ENCODE peak calls at places on chromosome X, in ten cellular contexts. V is upper lobe of left lung, E is cardiac muscle cell, H is H1, N is upper lobe of right lung, O is adrenal gland, F is IMR-90, W is mesenchymal stem cell, I is right atrium auricular region, A is ovary. D is an unnamed sample. For H3K4me1 and H3K27me3, the result is how much of the 10 kb centered on the place peaks cover.

GRCh38 chrX:43559643-43560042 is 96.5 kb upstream of the MAOA start:
- DNase-seq in E (peak), W (peak), V (no peak), I (peak), N (no peak), F (peak), A (peak), H (peak), O (peak), D (peak)

GRCh38 chrX:24899391-24899790 is 116.4 kb downstream of the ARX start:
- DNase-seq in I (no peak), W (no peak), V (no peak), N (no peak), O (no peak), E (no peak), A (no peak), H (no peak), F (no peak), D (no peak)

GRCh38 chrX:24113161-24113560 is 36.4 kb upstream of the ZFX start:
- DNase-seq in E (no peak), V (no peak), A (no peak), W (no peak), I (no peak), N (no peak), F (peak), H (no peak), O (no peak), D (no peak)

GRCh38 chrX:71637253-71637618 is 18.9 kb upstream of the CXCR3 start:
- DNase-seq in I (no peak), F (peak), E (no peak), A (no peak), N (no peak), O (no peak), W (no peak), V (no peak), H (no peak), D (no peak)

GRCh38 chrX:118724775-118725174 is 2.6 kb upstream of the IL13RA1 start:
- DNase-seq in H (no peak), W (peak), E (peak), V (no peak), N (no peak), O (no peak), I (no peak), A (no peak), F (peak), D (no peak)

GRCh38 chrX:125895518-125895917 is 270.6 kb downstream of the DCAF12L2 start:
- DNase-seq in F (no peak), N (no peak), V (no peak), W (no peak), H (no peak), I (no peak), E (no peak), O (no peak), A (no peak), D (no peak)

GRCh38 chrX:120260369-120260768 is 9.8 kb downstream of the ZBTB33 start:
- DNase-seq in F (no peak), E (no peak), V (no peak), W (no peak), H (no peak), N (no peak), I (no peak), A (no peak), O (no peak), D (no peak)

GRCh38 chrX:1528186-1528883 is 8.7 kb downstream of the P2RY8 start:
- DNase-seq in I (no peak), F (no peak), E (no peak), O (no peak), V (no peak), A (no peak), W (no peak), H (no peak), N (peak), D (no peak)

GRCh38 chrX:47180346-47180745 is 13.3 kb upstream of the UBA1 start:
- DNase-seq in F (no peak), I (no peak), A (no peak), V (no peak), H (no peak), N (no peak), O (no peak), E (no peak), W (no peak), D (peak)

GRCh38 chrX:71542411-71542810 is 9.5 kb downstream of the OGT start:
- DNase-seq in A (no peak), W (peak), V (no peak), N (no peak), O (no peak), H (no peak), I (no peak), F (peak), E (peak), D (no peak)

GRCh38 chrX:45900751-45901150 is 644.5 kb downstream of the ZNF674 start:
- DNase-seq in O (no peak), I (no peak), V (no peak), E (peak), H (no peak), A (no peak), N (no peak), W (peak), F (no peak), D (no peak)

GRCh38 chrX:23478056-23478455 is 143.4 kb downstream of the PTCHD1 start:
- DNase-seq in H (no peak), I (no peak), A (no peak), O (no peak), V (no peak), E (no peak), N (no peak), W (no peak), F (no peak), D (no peak)

GRCh38 chrX:1521459-1521956 is 15.5 kb downstream of the P2RY8 start:
- DNase-seq in H (peak), A (no peak), E (no peak), V (no peak), N (peak), I (peak), F (no peak), O (no peak), W (no peak), D (no peak)

GRCh38 chrX:130028196-130028595 is 45.8 kb downstream of the BCORL1 start:
- DNase-seq in H (no peak), A (no peak), O (peak), V (peak), I (no peak), W (peak), E (peak), F (peak), N (peak), D (no peak)

GRCh38 chrX:115409551-115409950 is 120.0 kb downstream of the LUZP4 start:
- DNase-seq in N (no peak), H (no peak), W (no peak), V (no peak), I (no peak), E (peak), O (no peak), F (peak), A (no peak), D (no peak)

GRCh38 chrX:63428348-63428747 is 77.2 kb upstream of the SPIN4 start:
- DNase-seq in W (no peak), O (no peak), F (peak), V (no peak), A (no peak), E (no peak), H (no peak), I (no peak), N (no peak), D (no peak)

GRCh38 chrX:66632473-66632872 is 6.4 kb downstream of the EDA2R start:
- DNase-seq in O (no peak), V (no peak), I (no peak), E (no peak), W (no peak), A (no peak), F (peak), H (no peak), N (no peak), D (no peak)

GRCh38 chrX:131728295-131729145 is 184.6 kb downstream of the OR13H1 start:
- DNase-seq in N (no peak), F (peak), V (no peak), O (peak), I (peak), W (no peak), A (peak), H (no peak), E (no peak), D (no peak)

GRCh38 chrX:41384041-41384705 is 50.2 kb downstream of the DDX3X start:
- DNase-seq in A (peak), I (peak), N (peak), F (peak), W (peak), O (peak), E (peak), H (no peak), V (no peak), D (peak)

GRCh38 chrX:134294548-134294947 is 57.6 kb downstream of the CCDC160 start:
- DNase-seq in E (peak), N (no peak), O (no peak), H (no peak), V (no peak), W (peak), F (peak), I (no peak), A (no peak), D (no peak)

GRCh38 chrX:24395775-24396174 is 35.3 kb downstream of the SUPT20HL1 start:
- DNase-seq in O (peak), E (peak), A (no peak), V (no peak), N (no peak), W (peak), H (no peak), I (no peak), F (peak), D (no peak)

GRCh38 chrX:139106111-139106510 is 394.6 kb upstream of the FGF13 start:
- DNase-seq in H (no peak), O (peak), V (no peak), F (no peak), I (no peak), W (peak), E (no peak), A (no peak), N (no peak), D (no peak)

GRCh38 chrX:35382966-35383365 is 415.2 kb upstream of the MAGEB16 start:
- DNase-seq in W (no peak), F (no peak), V (no peak), H (no peak), A (no peak), E (no peak), N (no peak), O (no peak), I (no peak), D (no peak)

GRCh38 chrX:121949041-121949760 is 901.8 kb downstream of the GLUD2 start:
- DNase-seq in F (no peak), E (no peak), I (no peak), A (no peak), O (no peak), V (no peak), N (no peak), W (no peak), H (no peak), D (no peak)

GRCh38 chrX:2692221-2693122 is 1.4 kb downstream of the CD99 start:
- DNase-seq in H (no peak), N (no peak), F (peak), W (no peak), O (no peak), I (peak), V (peak), E (peak), A (no peak), D (peak)

GRCh38 chrX:79161655-79162054 is 17.2 kb downstream of the GPR174 start:
- DNase-seq in H (no peak), O (no peak), F (no peak), V (no peak), W (no peak), A (no peak), I (no peak), N (no peak), E (no peak), D (no peak)
- H3K4me3 ChIP-seq in H (no peak), O (no peak), F (no peak), V (no peak), W (no peak), A (no peak), I (no peak), N (no peak), E (no peak), D (no peak)

GRCh38 chrX:154378799-154379568 is at the start of gene EMD:
- DNase-seq in O (peak), A (peak), H (peak), F (peak), E (peak), W (peak), N (peak), I (peak), V (peak), D (peak)

GRCh38 chrX:154374361-154375155 is at the start of gene FLNA:
- DNase-seq in N (no peak), H (no peak), I (no peak), V (peak), F (no peak), A (peak), E (peak), O (no peak), W (peak), D (peak)

GRCh38 chrX:154375156-154375504 is 696 bp upstream of the FLNA start:
- DNase-seq in A (no peak), O (no peak), I (no peak), H (no peak), W (no peak), N (no peak), F (no peak), E (no peak), V (no peak), D (no peak)

GRCh38 chrX:154378059-154378798 is 866 bp upstream of the EMD start:
- DNase-seq in H (no peak), I (no peak), O (peak), F (peak), E (peak), V (no peak), N (peak), W (no peak), A (peak), D (peak)

GRCh38 chrX:154376768-154377167 is 2.3 kb upstream of the EMD start:
- DNase-seq in I (no peak), H (no peak), E (peak), O (no peak), A (peak), W (no peak), V (no peak), F (peak), N (peak), D (no peak)
- H3K4me1 ChIP-seq in I (under half), H (under half), E (under half), O (under half), A (under half), W (under half), V (under half), F (under half), N (under half), D (under half)

DNA sequence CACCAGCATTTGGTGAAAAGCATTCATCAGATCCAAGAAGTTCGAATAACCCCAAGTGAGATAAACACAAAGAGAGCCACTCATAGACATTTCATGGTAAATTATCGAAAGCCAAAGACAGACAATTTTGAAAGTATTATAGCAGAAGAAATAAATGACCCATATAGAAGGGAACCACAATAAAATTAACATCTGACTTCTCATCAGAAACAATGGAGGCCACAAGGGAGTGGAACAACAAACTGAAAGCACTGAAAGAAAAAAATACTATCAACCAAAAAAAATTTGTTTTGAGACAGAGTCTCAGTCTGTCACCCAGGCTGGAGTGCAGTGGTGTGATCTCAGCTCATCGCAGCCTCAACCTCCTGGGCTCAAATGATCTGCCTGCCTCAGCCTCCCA is 12.3 kb downstream of the DUSP9 start:
- DNase-seq in H (no peak), N (no peak), W (no peak), E (no peak), F (no peak), A (no peak), V (no peak), I (no peak), O (no peak), D (no peak)
- H3K27me3 ChIP-seq in H (under half), N (under half), W (under half), E (under half), F (under half), A (under half), V (under half), I (under half), O (under half), D (under half)

DNA sequence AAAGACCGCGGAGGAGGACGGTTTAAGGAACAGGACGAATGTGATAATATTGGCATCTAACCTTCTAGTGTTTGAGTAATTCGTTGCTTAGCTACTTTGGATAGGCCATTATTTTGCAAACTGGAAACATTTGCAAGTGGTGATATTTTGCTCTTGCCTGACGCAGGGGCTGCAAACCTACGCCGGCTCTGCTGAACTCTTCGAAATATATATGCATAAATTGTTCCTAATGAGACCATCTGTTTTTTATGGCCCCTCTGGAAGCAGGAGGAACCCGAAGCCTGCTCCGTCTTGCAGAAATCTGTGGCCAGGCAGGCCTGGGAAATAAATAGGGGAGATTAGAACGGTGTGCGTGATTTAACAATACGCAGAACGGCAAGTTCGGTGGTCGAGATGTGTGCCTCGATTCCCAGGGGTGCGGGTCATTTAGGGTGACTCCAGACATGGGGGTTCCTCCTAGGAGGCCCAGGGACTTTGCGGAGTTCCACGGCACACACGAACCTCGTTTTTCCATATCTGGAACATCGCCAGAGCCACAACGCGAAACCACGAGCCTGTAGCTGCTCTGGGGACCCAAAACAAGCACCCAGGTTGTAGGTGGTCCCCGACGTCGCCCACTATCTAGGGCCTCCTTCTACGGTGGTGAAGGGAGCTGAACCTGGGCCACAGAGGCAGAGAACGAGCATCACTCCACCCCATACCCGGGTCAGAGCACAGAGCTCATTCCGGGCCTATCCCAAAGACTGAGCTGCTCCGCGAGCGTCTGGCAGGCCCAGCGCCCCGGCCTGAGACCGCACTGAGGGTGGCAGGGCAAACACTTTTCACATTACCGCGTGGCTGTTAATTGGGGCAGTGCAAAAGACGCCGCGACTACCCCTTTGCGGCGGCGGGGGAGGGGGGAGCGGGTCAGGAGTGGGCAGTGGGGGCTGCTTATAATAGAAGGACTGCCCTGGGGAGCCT is 89.7 kb downstream of the BCOR start:
- DNase-seq in N (no peak), O (no peak), W (no peak), V (peak), H (no peak), A (no peak), E (no peak), I (no peak), F (no peak), D (no peak)
- H3K4me3 ChIP-seq in N (no peak), O (no peak), W (no peak), V (peak), H (peak), A (no peak), E (no peak), I (no peak), F (no peak), D (no peak)

GRCh38 chrX:107576841-107577240 is 51.5 kb upstream of the PRPS1 start:
- DNase-seq in V (no peak), F (no peak), W (no peak), I (no peak), N (no peak), H (no peak), A (no peak), E (no peak), O (no peak), D (no peak)
- H3K4me1 ChIP-seq in V (under half), F (under half), W (under half), I (under half), N (under half), H (under half), A (under half), E (under half), O (under half), D (under half)

GRCh38 chrX:107831071-107831470 is 5.4 kb downstream of the MID2 start:
- DNase-seq in F (no peak), O (peak), E (no peak), W (no peak), I (no peak), V (no peak), N (no peak), H (no peak), A (no peak), D (no peak)

GRCh38 chrX:107827852-107828251 is 2.2 kb downstream of the MID2 start:
- DNase-seq in V (no peak), W (peak), O (peak), N (no peak), A (no peak), I (no peak), F (no peak), H (no peak), E (no peak), D (no peak)

GRCh38 chrX:107826286-107827136 is 845 bp downstream of the MID2 start:
- DNase-seq in O (peak), N (peak), I (no peak), E (peak), H (no peak), V (peak), A (peak), W (peak), F (peak), D (peak)

GRCh38 chrX:107827137-107827831 is 1.6 kb downstream of the MID2 start:
- DNase-seq in W (peak), O (no peak), A (no peak), F (no peak), V (no peak), N (no peak), E (peak), H (no peak), I (no peak), D (no peak)

DNA sequence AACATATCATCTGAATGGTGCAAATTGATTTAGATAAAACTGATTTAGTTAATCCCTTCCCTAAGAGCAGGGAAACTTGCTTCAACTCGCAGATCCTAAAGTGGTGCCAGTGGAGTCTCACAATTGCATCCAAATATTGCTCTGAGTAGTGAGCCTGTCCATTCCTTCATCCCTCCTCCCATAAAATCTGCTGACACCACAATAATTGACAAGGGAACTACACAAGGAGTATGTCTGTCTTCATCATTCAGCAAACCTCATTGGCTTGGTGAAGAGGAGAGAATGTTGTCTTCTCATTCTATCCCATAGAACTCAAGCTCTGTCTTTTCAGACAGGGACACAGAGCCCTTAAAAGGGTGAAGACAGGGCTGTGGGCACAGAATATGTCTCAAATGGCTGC is 4.2 kb downstream of the MID2 start:
- DNase-seq in O (no peak), A (no peak), N (no peak), E (no peak), H (no peak), F (no peak), W (no peak), V (no peak), I (no peak), D (no peak)
- H3K27me3 ChIP-seq in O (under half), A (under half), N (under half), E (under half), H (under half), F (under half), W (under half), V (under half), I (under half), D (under half)

GRCh38 chrX:7272301-7272700 is 124.3 kb upstream of the PUDP start:
- DNase-seq in A (no peak), V (no peak), H (no peak), N (no peak), I (no peak), E (no peak), W (peak), F (no peak), O (no peak), D (no peak)
- H3K4me3 ChIP-seq in A (no peak), V (no peak), H (no peak), N (no peak), I (no peak), E (no peak), W (no peak), F (no peak), O (no peak), D (no peak)

D was measured in aorta.